ENCODE peak calls at places on chromosome 16, in five cellular contexts. X is heart right ventricle, Y is GM13977, E is fibroblast of lung, J is AG04450. I is an unnamed sample.

GRCh38 chr16:27319257-27319965 is 5.6 kb downstream of the IL4R start:
- DNase-seq in X (no peak), Y (no peak), E (no peak), J (no peak), I (no peak)

GRCh38 chr16:35296962-35297653 is 1837.7 kb downstream of the TP53TG3F start:
- DNase-seq in X (no peak), Y (no peak), E (no peak), J (no peak), I (no peak)

GRCh38 chr16:49468611-49469322 is 95.2 kb downstream of the C16orf78 start:
- DNase-seq in X (no peak), Y (no peak), E (no peak), J (no peak), I (no peak)

GRCh38 chr16:13351222-13351621 is 449.8 kb downstream of the SHISA9 start:
- DNase-seq in X (no peak), Y (no peak), E (no peak), J (no peak), I (no peak)

GRCh38 chr16:81697321-81697885 is 81.7 kb upstream of the PLCG2 start:
- DNase-seq in X (peak; percentile 51), Y (peak; percentile 72), E (peak; percentile 54), J (no peak), I (peak; percentile 78)

GRCh38 chr16:16083421-16084156 is 134.2 kb downstream of the ABCC1 start:
- DNase-seq in X (no peak), Y (no peak), E (peak; percentile 40), J (no peak), I (peak; percentile 42)

GRCh38 chr16:86536621-86537020 is 18.4 kb downstream of the MTHFSD start:
- DNase-seq in X (no peak), Y (no peak), E (no peak), J (no peak), I (no peak)

GRCh38 chr16:68345351-68345810 is 34.6 kb downstream of the PRMT7 start:
- DNase-seq in X (peak; percentile 58), Y (no peak), E (peak; percentile 48), J (no peak), I (no peak)

GRCh38 chr16:48446534-48446920 is 61.3 kb upstream of the SIAH1 start:
- DNase-seq in X (no peak), Y (no peak), E (no peak), J (no peak), I (no peak)

GRCh38 chr16:87333581-87334331 is 16.6 kb upstream of the C16orf95 start:
- DNase-seq in X (no peak), Y (no peak), E (no peak), J (no peak), I (no peak)

GRCh38 chr16:4668313-4668960 is 24.9 kb upstream of the NUDT16L1 start:
- DNase-seq in X (no peak), Y (no peak), E (no peak), J (no peak), I (no peak)

GRCh38 chr16:4663756-4664465 is 29.5 kb upstream of the NUDT16L1 start:
- DNase-seq in X (peak; percentile 61), Y (no peak), E (peak; percentile 21), J (no peak), I (peak; percentile 70)

GRCh38 chr16:4667203-4667983 is 26.0 kb upstream of the NUDT16L1 start:
- DNase-seq in X (no peak), Y (no peak), E (no peak), J (no peak), I (no peak)

GRCh38 chr16:4664538-4665418 is 28.6 kb upstream of the NUDT16L1 start:
- DNase-seq in X (peak; percentile 42), Y (peak; percentile 69), E (peak; percentile 23), J (no peak), I (no peak)

DNA sequence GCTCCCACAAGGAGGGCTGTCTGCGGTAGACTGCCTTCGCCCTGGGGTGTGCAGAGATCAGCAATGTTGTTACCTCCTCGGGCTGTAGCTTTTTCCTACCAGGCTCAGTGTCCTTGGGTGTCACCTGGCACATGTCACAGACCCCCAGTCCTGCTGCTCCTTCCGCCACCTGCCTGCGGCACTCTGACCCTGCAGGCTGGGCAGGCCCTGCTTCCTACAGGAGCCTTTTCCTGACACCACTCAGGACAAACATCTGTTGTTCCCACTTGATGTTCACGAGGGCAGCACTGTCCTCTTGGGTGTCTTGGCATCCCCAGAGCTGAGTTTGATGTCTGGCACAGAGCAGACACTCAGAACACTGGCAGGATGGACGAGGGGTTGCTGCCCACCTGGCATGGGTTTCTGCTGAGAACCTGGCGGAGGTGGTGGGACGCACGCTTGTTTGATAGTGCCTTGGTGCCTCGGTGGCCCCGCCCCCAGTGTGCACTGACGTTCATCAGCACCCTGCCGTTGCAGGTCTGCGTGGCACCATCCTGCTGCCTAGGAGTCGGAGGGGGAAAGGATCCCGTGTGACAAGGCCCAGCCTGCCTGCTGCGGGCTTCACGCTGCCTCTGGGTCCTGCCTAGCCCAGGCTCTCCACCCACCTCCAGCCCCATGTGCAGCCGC is 26.7 kb upstream of the NUDT16L1 start:
- DNase-seq in X (no peak), Y (no peak), E (no peak), J (no peak), I (no peak)
- TF ChIP-seq CTCF in X (no peak), Y (no peak), E (no peak), J (no peak), I (no peak)

DNA sequence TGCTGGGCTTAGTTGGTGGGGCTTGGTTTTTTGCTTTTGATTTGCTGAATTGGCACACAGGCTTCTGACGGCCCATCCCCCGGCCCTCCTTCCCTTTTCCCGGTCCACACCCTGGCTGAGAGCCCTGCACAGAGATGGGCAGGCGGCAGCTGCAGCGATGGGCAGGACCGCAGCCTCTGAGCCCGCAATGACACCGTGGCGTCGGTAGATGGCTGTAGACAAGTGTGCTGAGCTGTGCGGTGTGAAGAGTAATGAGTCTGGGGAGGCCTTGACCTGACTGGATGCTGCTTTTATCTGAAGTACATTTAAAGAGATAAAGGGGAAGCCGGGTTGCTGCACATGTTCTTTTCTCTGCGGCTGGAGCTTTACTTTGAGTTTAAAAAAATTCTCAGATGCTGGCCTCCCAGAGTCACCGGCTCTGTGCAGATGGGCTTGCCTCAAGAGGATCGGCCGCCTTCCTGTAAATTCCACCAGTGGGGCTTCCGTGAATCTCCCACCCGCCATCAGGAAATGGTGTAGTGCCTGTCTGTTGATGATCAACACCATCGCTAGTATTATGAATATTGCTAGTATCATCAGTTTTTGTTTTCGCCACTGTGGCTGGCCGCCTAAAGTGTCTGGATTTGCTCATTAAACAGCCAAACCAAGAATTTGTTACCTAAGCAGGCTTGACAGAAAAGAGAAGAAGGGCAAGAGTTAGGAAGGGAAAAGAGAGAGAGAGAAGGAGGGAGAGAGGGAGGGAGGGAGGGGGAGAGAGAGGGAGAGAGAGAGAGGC is 245.6 kb upstream of the RBFOX1 start:
- DNase-seq in X (peak; percentile 6), Y (no peak), E (no peak), J (no peak), I (no peak)
- TF ChIP-seq CTCF in X (no peak), Y (no peak), E (no peak), J (no peak), I (no peak)

GRCh38 chr16:85522517-85522841 is 90.6 kb upstream of the GSE1 start:
- DNase-seq in X (no peak), Y (no peak), E (no peak), J (no peak), I (no peak)

GRCh38 chr16:85521737-85522042 is 91.4 kb upstream of the GSE1 start:
- DNase-seq in X (no peak), Y (no peak), E (no peak), J (no peak), I (no peak)

GRCh38 chr16:85523602-85524364 is 89.3 kb upstream of the GSE1 start:
- DNase-seq in X (peak; percentile 59), Y (no peak), E (peak; percentile 46), J (no peak), I (peak; percentile 85)

GRCh38 chr16:85524365-85524629 is 88.8 kb upstream of the GSE1 start:
- DNase-seq in X (no peak), Y (no peak), E (no peak), J (no peak), I (no peak)

DNA sequence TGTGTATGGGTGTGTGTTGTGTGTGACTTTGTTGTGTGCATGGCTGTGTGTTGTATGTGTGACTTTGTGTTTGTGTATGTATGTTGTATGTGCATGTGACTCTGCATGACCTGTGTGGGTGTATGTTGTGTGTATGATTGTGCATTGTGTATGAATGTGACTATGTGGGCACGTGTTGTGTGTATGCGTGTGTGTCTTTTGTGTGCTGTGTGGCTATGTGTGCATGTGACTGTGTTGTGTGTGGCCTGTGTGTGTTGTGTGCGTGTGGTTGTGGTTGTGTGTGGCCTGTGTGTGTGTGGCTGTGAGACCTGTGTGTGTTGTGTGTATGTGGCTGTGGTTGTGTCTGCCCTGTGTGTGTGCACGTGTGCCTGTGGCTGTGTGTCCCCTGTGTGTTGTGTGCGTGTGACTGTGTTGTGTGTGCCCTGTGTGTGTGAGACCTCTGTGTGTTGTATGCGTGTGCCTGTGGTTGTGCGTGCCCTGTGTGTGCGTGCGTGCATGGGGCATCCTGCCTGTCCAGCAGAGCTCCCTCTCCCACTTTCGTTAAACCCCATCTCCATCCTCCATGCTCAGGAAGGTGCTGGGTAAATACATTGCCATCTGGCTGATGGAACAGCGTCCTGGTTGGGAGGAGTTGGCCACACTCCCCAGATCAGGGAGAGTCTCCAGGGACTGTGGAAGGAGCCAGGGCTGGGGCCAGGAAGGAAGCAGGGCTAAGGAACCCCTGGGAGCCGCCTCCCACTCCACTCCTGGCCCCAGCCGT is 90.1 kb upstream of the GSE1 start:
- DNase-seq in X (peak; percentile 64), Y (no peak), E (peak; percentile 36), J (no peak), I (peak; percentile 43)
- TF ChIP-seq CTCF in X (no peak), Y (no peak), E (no peak), J (no peak), I (no peak)

GRCh38 chr16:54432481-54433229 is 146.1 kb upstream of the IRX3 start:
- DNase-seq in X (no peak), Y (no peak), E (no peak), J (no peak), I (no peak)
- TF ChIP-seq CTCF in X (no peak), Y (no peak), E (no peak), J (no peak), I (no peak)

GRCh38 chr16:5870886-5871715 is 773.5 kb upstream of the EEF2KMT start:
- DNase-seq in X (no peak), Y (no peak), E (no peak), J (no peak), I (no peak)
- TF ChIP-seq CTCF in X (no peak), Y (no peak), E (no peak), J (no peak), I (no peak)

DNA sequence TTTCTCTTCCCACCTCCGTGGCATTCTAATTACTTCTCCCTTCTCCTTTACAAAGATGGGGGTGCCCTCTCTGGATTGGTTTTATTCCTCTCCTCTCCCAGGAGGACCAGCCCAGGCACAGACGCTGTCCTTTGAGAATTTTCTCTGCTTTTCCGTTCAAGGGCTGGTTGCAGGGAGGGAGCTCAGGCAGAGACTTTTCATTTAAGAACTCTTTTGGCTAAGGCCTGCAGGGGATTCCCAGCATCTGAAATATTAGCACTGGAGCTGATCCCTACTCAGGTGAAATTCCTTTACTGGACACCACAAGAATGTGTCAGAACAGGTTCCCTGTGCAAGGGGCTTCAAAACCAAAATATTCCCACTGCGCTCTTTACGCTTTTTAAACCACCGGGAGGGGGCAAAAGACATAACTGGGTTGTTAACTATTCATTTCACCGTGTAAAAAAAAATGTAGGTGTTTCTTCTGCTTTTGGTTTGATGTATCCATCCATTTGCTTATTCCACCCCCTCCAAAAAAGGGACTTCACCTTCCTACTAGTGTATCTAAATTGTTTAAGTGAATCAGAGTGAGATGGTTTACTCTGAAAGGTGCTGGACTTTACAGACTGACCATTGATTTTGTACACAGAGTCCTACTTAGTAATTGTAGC is 1.4 kb downstream of the NFAT5 start:
- DNase-seq in X (no peak), Y (peak; percentile 45), E (peak; percentile 31), J (no peak), I (peak; percentile 64)
- TF ChIP-seq CTCF in X (no peak), Y (peak; percentile 16), E (peak; percentile 22), J (peak; percentile 40), I (peak; percentile 45)